ENCODE peak calls at places on chromosomes 5 and 9, in four cellular contexts. One of them, this sample, is unnamed.

GRCh38 chr9:136686794-136687711 is at the start of gene AGPAT2:
- DNase-seq in A549: peak
- DNase-seq in MM.1S: no peak
- DNase-seq in cardiac fibroblast: peak
- DNase-seq in this sample: no peak

GRCh38 chr9:96047741-96048115 is 172.2 kb downstream of the ERCC6L2 start:
- DNase-seq in A549: no peak
- DNase-seq in MM.1S: no peak
- DNase-seq in cardiac fibroblast: no peak
- DNase-seq in this sample: no peak

GRCh38 chr5:105836263-105836662 is 1834.5 kb downstream of the EFNA5 start:
- DNase-seq in A549: no peak
- DNase-seq in MM.1S: no peak
- DNase-seq in cardiac fibroblast: peak
- DNase-seq in this sample: no peak

GRCh38 chr5:176676361-176676824 is 29.1 kb downstream of the TSPAN17 start:
- DNase-seq in A549: peak
- DNase-seq in MM.1S: no peak
- DNase-seq in cardiac fibroblast: peak
- DNase-seq in this sample: no peak

GRCh38 chr5:16964821-16965220 is 28.7 kb upstream of the MYO10 start:
- DNase-seq in A549: no peak
- DNase-seq in MM.1S: no peak
- DNase-seq in cardiac fibroblast: no peak
- DNase-seq in this sample: no peak

GRCh38 chr9:109355564-109356297 is 34.9 kb upstream of the EPB41L4B start:
- DNase-seq in A549: no peak
- DNase-seq in MM.1S: no peak
- DNase-seq in cardiac fibroblast: no peak
- DNase-seq in this sample: peak

GRCh38 chr5:107469064-107469463 is 201.7 kb downstream of the EFNA5 start:
- DNase-seq in A549: peak
- DNase-seq in MM.1S: no peak
- DNase-seq in cardiac fibroblast: no peak
- DNase-seq in this sample: no peak

GRCh38 chr5:91123896-91124295 is 259.2 kb downstream of the ARRDC3 start:
- DNase-seq in A549: no peak
- DNase-seq in MM.1S: no peak
- DNase-seq in cardiac fibroblast: no peak
- DNase-seq in this sample: no peak

GRCh38 chr5:9251379-9251980 is 294.4 kb downstream of the SEMA5A start:
- DNase-seq in A549: no peak
- DNase-seq in MM.1S: no peak
- DNase-seq in cardiac fibroblast: peak
- DNase-seq in this sample: no peak

GRCh38 chr9:32350682-32351081 is 33.8 kb upstream of the ACO1 start:
- DNase-seq in A549: peak
- DNase-seq in MM.1S: peak
- DNase-seq in cardiac fibroblast: peak
- DNase-seq in this sample: no peak

GRCh38 chr5:93665649-93666048 is 75.8 kb downstream of the POU5F2 start:
- DNase-seq in A549: no peak
- DNase-seq in MM.1S: no peak
- DNase-seq in cardiac fibroblast: no peak
- DNase-seq in this sample: no peak

GRCh38 chr9:91071185-91071990 is 269.8 kb downstream of the SYK start:
- DNase-seq in A549: peak
- DNase-seq in MM.1S: no peak
- DNase-seq in cardiac fibroblast: peak
- DNase-seq in this sample: peak

GRCh38 chr5:170491479-170491878 is 12.3 kb upstream of the KCNIP1 start:
- DNase-seq in A549: no peak
- DNase-seq in MM.1S: no peak
- DNase-seq in cardiac fibroblast: peak
- DNase-seq in this sample: no peak

GRCh38 chr9:89797255-89797654 is 192.4 kb downstream of the GADD45G start:
- DNase-seq in A549: no peak
- DNase-seq in MM.1S: no peak
- DNase-seq in cardiac fibroblast: no peak
- DNase-seq in this sample: no peak

GRCh38 chr5:135360278-135361274 is 38.5 kb downstream of the MACROH2A1 start:
- DNase-seq in A549: no peak
- DNase-seq in MM.1S: no peak
- DNase-seq in cardiac fibroblast: no peak
- DNase-seq in this sample: no peak

GRCh38 chr5:73096239-73096575 is 24.2 kb upstream of the TMEM171 start:
- DNase-seq in A549: no peak
- DNase-seq in MM.1S: no peak
- DNase-seq in cardiac fibroblast: no peak
- DNase-seq in this sample: no peak
- H3K4me3 ChIP-seq in A549: no peak
- H3K4me3 ChIP-seq in MM.1S: no peak
- H3K4me3 ChIP-seq in cardiac fibroblast: no peak
- H3K4me3 ChIP-seq in this sample: no peak

GRCh38 chr9:2018764-2019548 is 3.8 kb downstream of the SMARCA2 start:
- DNase-seq in A549: no peak
- DNase-seq in MM.1S: no peak
- DNase-seq in cardiac fibroblast: no peak
- DNase-seq in this sample: no peak
- H3K4me3 ChIP-seq in A549: peak
- H3K4me3 ChIP-seq in MM.1S: no peak
- H3K4me3 ChIP-seq in cardiac fibroblast: no peak
- H3K4me3 ChIP-seq in this sample: peak

DNA sequence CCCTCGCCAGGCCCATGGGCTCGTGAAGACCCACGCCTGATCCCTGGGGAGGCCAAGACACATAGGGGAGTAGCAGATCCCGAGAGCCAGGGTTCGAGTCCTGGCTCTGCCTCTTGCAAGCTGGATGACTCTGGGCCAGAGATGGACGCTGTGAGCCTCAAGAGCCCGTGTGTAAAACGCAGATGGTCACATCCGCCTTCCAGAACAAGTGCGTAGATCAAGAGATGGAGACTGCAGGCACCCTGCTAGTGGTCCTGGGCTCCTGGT is 8.2 kb downstream of the ST6GALNAC4 start:
- DNase-seq in A549: no peak
- DNase-seq in MM.1S: no peak
- DNase-seq in cardiac fibroblast: no peak
- DNase-seq in this sample: no peak
- H3K4me3 ChIP-seq in A549: no peak
- H3K4me3 ChIP-seq in MM.1S: no peak
- H3K4me3 ChIP-seq in cardiac fibroblast: no peak
- H3K4me3 ChIP-seq in this sample: no peak

DNA sequence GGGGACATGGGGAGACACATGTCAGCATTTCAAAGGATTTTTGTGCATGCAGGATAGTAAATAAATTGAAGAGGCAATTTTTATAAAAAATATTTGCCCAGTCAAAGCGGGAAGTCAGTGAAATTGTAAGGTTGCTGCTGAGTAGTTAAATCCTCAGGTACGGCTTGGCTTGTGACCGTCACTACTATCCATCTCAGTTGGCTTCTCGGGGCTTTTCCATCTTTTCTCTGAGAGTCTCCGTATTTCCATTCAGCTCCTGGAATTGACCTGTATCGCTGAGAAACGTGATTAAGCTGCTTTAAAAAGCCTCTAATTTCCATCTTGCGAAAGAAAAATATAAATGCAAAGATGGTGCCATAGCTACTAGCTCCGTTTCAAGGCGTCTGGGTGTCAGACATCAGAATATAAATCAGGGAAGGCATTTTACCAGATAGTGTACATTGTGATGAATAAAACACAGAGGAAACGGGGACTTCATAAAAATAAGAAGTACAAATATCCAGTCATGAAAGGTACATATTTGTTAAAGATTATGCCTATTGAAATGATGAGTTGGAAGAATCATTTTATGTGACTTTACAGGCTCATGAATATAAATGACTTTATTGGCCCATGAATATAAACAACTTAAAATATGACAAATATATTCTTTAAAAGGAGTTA is 52.8 kb upstream of the VCAN start:
- DNase-seq in A549: no peak
- DNase-seq in MM.1S: no peak
- DNase-seq in cardiac fibroblast: no peak
- DNase-seq in this sample: no peak
- H3K4me3 ChIP-seq in A549: no peak
- H3K4me3 ChIP-seq in MM.1S: no peak
- H3K4me3 ChIP-seq in cardiac fibroblast: no peak
- H3K4me3 ChIP-seq in this sample: peak

DNA sequence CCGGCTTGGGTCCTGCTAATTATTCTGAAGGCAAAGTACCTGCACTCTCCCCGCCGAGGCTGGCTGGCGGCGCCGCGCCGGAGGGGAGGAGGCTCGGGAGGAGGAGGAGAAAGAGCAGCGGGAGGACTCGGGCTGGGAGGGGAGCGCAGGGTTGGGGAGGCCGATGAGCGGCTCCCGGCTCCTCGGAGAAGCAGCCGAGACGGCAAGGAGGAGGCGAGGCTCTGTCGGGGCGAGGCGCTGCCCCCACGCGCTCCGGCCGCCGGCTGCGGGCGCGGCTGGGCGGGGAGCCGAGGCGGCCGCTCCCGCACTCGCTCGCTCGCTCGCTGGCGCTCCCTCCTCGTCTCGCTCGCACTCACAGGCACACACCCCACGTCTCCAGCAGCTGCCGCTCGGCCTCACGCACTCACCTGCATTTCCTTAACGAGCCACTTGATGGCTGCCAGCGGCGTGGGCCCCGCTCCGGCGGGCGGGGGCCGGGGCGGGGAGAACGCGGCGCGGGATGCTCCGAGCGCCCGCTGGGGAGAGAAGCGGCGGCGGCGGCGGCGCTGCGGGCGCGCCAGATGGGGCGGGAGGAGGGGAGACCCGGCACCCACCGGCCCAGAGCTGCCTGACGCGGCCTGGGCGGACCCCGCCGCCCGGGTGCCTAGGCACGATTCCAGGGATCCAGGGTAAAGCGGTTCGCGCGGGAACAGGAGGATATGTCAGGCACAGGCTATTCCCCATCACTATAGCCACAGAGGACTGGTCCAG is at the start of gene PTPRD:
- DNase-seq in A549: peak
- DNase-seq in MM.1S: peak
- DNase-seq in cardiac fibroblast: peak
- DNase-seq in this sample: peak
- H3K4me3 ChIP-seq in A549: peak
- H3K4me3 ChIP-seq in MM.1S: peak
- H3K4me3 ChIP-seq in cardiac fibroblast: peak
- H3K4me3 ChIP-seq in this sample: peak

GRCh38 chr5:15209053-15209762 is 290.8 kb upstream of the FBXL7 start:
- DNase-seq in A549: no peak
- DNase-seq in MM.1S: no peak
- DNase-seq in cardiac fibroblast: peak
- DNase-seq in this sample: no peak

GRCh38 chr5:15203376-15203775 is 296.6 kb upstream of the FBXL7 start:
- DNase-seq in A549: no peak
- DNase-seq in MM.1S: no peak
- DNase-seq in cardiac fibroblast: no peak
- DNase-seq in this sample: no peak

GRCh38 chr5:15206133-15206532 is 293.8 kb upstream of the FBXL7 start:
- DNase-seq in A549: no peak
- DNase-seq in MM.1S: no peak
- DNase-seq in cardiac fibroblast: no peak
- DNase-seq in this sample: no peak
- H3K4me3 ChIP-seq in A549: no peak
- H3K4me3 ChIP-seq in MM.1S: no peak
- H3K4me3 ChIP-seq in cardiac fibroblast: no peak
- H3K4me3 ChIP-seq in this sample: no peak

GRCh38 chr9:94553029-94553938 is 1.6 kb upstream of the PCAT7 start:
- DNase-seq in A549: peak
- DNase-seq in MM.1S: no peak
- DNase-seq in cardiac fibroblast: no peak
- DNase-seq in this sample: no peak

GRCh38 chr9:94554078-94554438 is 825 bp upstream of the PCAT7 start:
- DNase-seq in A549: no peak
- DNase-seq in MM.1S: no peak
- DNase-seq in cardiac fibroblast: no peak
- DNase-seq in this sample: no peak

GRCh38 chr9:94560237-94560636 is 5.4 kb downstream of the PCAT7 start:
- DNase-seq in A549: no peak
- DNase-seq in MM.1S: no peak
- DNase-seq in cardiac fibroblast: no peak
- DNase-seq in this sample: no peak

GRCh38 chr9:94554439-94555331 is at the start of gene PCAT7:
- DNase-seq in A549: peak
- DNase-seq in MM.1S: peak
- DNase-seq in cardiac fibroblast: peak
- DNase-seq in this sample: no peak
- H3K4me3 ChIP-seq in A549: peak
- H3K4me3 ChIP-seq in MM.1S: peak
- H3K4me3 ChIP-seq in cardiac fibroblast: no peak
- H3K4me3 ChIP-seq in this sample: no peak

GRCh38 chr9:113012492-113012891 is 500 bp upstream of the ZNF883 start:
- DNase-seq in A549: no peak
- DNase-seq in MM.1S: no peak
- DNase-seq in cardiac fibroblast: peak
- DNase-seq in this sample: no peak

GRCh38 chr9:113011911-113012381 is at the start of gene ZNF883:
- DNase-seq in A549: peak
- DNase-seq in MM.1S: peak
- DNase-seq in cardiac fibroblast: peak
- DNase-seq in this sample: peak
- H3K4me3 ChIP-seq in A549: peak
- H3K4me3 ChIP-seq in MM.1S: peak
- H3K4me3 ChIP-seq in cardiac fibroblast: peak
- H3K4me3 ChIP-seq in this sample: peak

This sample was measured in dorsolateral prefrontal cortex.